ENCODE peak calls at places on chromosome 4, in five cellular contexts. R is CD4-positive, alpha-beta memory T cell; M is stimulated activated CD4-positive, alpha-beta T cell treated with anti-CD3 and anti-CD28 coated beads, TNF-alpha, amount 100 ng/mL, for 48 hours; O is NCI-H1105 treated with DMSO at 0.1 percent for 48 hours; E is lower leg skin. W is an unnamed sample.

GRCh38 chr4:82005153-82005552 is 368.6 kb downstream of the HNRNPD start:
- DNase-seq in R (no peak), M (no peak), O (peak; percentile 0), E (no peak), W (no peak)

GRCh38 chr4:8653326-8654000 is 60.9 kb downstream of the CPZ start:
- DNase-seq in R (no peak), M (no peak), O (no peak), E (peak; percentile 76), W (no peak)

GRCh38 chr4:169045862-169046584 is 36.0 kb upstream of the CBR4 start:
- DNase-seq in R (no peak), M (no peak), O (no peak), E (peak; percentile 78), W (no peak)

GRCh38 chr4:124933521-124933920 is 221.0 kb upstream of the ANKRD50 start:
- DNase-seq in R (no peak), M (no peak), O (no peak), E (no peak), W (no peak)

GRCh38 chr4:147335183-147335582 is 145.7 kb upstream of the EDNRA start:
- DNase-seq in R (no peak), M (no peak), O (no peak), E (no peak), W (no peak)

GRCh38 chr4:177505171-177505615 is 63.0 kb upstream of the AGA start:
- DNase-seq in R (no peak), M (no peak), O (no peak), E (no peak), W (no peak)

GRCh38 chr4:168569066-168569908 is 72.4 kb downstream of the PALLD start:
- DNase-seq in R (no peak), M (no peak), O (no peak), E (no peak), W (peak; percentile 84)

GRCh38 chr4:188869581-188869980 is 730.3 kb downstream of the TRIML1 start:
- DNase-seq in R (no peak), M (no peak), O (no peak), E (no peak), W (no peak)

GRCh38 chr4:111537861-111538260 is 607.4 kb upstream of the FAM241A start:
- DNase-seq in R (no peak), M (no peak), O (no peak), E (no peak), W (peak; percentile 34)

GRCh38 chr4:89482926-89483595 is 175.5 kb upstream of the GPRIN3 start:
- DNase-seq in R (no peak), M (no peak), O (no peak), E (no peak), W (no peak)